ENCODE peak calls at places on chromosomes 6 and 20, in four cellular contexts. One of them, this sample, is unnamed.

GRCh38 chr20:61948586-61949362 is 116.9 kb downstream of the TAF4 start:
- DNase-seq in A172: no peak
- DNase-seq in NCI-H1436: no peak
- DNase-seq in cardiac fibroblast: no peak
- DNase-seq in this sample: no peak

GRCh38 chr6:141968632-141969031 is 164.1 kb upstream of the GJE1 start:
- DNase-seq in NCI-H1436: no peak
- DNase-seq in cardiac fibroblast: no peak
- DNase-seq in A172: no peak
- DNase-seq in this sample: no peak

GRCh38 chr20:31713312-31714049 is 9.2 kb downstream of the BCL2L1 start:
- DNase-seq in cardiac fibroblast: peak
- DNase-seq in A172: peak
- DNase-seq in NCI-H1436: no peak
- DNase-seq in this sample: peak

GRCh38 chr6:90040931-90041330 is 146.7 kb downstream of the GJA10 start:
- DNase-seq in A172: no peak
- DNase-seq in cardiac fibroblast: no peak
- DNase-seq in NCI-H1436: no peak
- DNase-seq in this sample: no peak

GRCh38 chr6:132147530-132148011 is 196.4 kb upstream of the CCN2 start:
- DNase-seq in NCI-H1436: no peak
- DNase-seq in A172: peak
- DNase-seq in cardiac fibroblast: peak
- DNase-seq in this sample: peak

GRCh38 chr20:46343358-46344357 is 35.4 kb upstream of the CDH22 start:
- DNase-seq in cardiac fibroblast: no peak
- DNase-seq in A172: no peak
- DNase-seq in NCI-H1436: peak
- DNase-seq in this sample: no peak

GRCh38 chr6:17413313-17413750 is 19.9 kb downstream of the CAP2 start:
- DNase-seq in NCI-H1436: no peak
- DNase-seq in A172: peak
- DNase-seq in cardiac fibroblast: peak
- DNase-seq in this sample: peak

GRCh38 chr6:7262037-7262461 is 51.0 kb downstream of the SSR1 start:
- DNase-seq in NCI-H1436: peak
- DNase-seq in cardiac fibroblast: no peak
- DNase-seq in A172: peak
- DNase-seq in this sample: no peak

GRCh38 chr20:10863337-10864060 is 189.7 kb upstream of the JAG1 start:
- DNase-seq in cardiac fibroblast: peak
- DNase-seq in NCI-H1436: no peak
- DNase-seq in A172: peak
- DNase-seq in this sample: peak

GRCh38 chr6:131754088-131754487 is 43.3 kb upstream of the CTAGE9 start:
- DNase-seq in NCI-H1436: no peak
- DNase-seq in cardiac fibroblast: peak
- DNase-seq in A172: no peak
- DNase-seq in this sample: no peak

GRCh38 chr20:11995750-11996567 is 78.3 kb downstream of the BTBD3 start:
- DNase-seq in A172: no peak
- DNase-seq in cardiac fibroblast: no peak
- DNase-seq in NCI-H1436: no peak
- DNase-seq in this sample: no peak

GRCh38 chr6:39189915-39190544 is 39.2 kb downstream of the KCNK5 start:
- DNase-seq in NCI-H1436: no peak
- DNase-seq in A172: no peak
- DNase-seq in cardiac fibroblast: no peak
- DNase-seq in this sample: peak

GRCh38 chr6:143676437-143677045 is 1.2 kb upstream of the PHACTR2 start:
- DNase-seq in cardiac fibroblast: no peak
- DNase-seq in NCI-H1436: no peak
- DNase-seq in A172: no peak
- DNase-seq in this sample: no peak

GRCh38 chr6:140908505-140908904 is 1224.2 kb upstream of the GJE1 start:
- DNase-seq in A172: no peak
- DNase-seq in NCI-H1436: no peak
- DNase-seq in cardiac fibroblast: no peak
- DNase-seq in this sample: no peak

GRCh38 chr6:24283043-24283985 is 74.5 kb downstream of the DCDC2 start:
- DNase-seq in A172: peak
- DNase-seq in cardiac fibroblast: peak
- DNase-seq in NCI-H1436: peak
- DNase-seq in this sample: peak

GRCh38 chr20:63740501-63741353 is 1.2 kb downstream of the SLC2A4RG start:
- DNase-seq in cardiac fibroblast: peak
- DNase-seq in NCI-H1436: peak
- DNase-seq in A172: peak
- DNase-seq in this sample: peak

GRCh38 chr6:138227316-138227781 is 9.1 kb upstream of the PBOV1 start:
- DNase-seq in A172: no peak
- DNase-seq in NCI-H1436: peak
- DNase-seq in cardiac fibroblast: no peak
- DNase-seq in this sample: no peak

GRCh38 chr20:38658879-38659612 is 57.4 kb downstream of the ARHGAP40 start:
- DNase-seq in A172: no peak
- DNase-seq in cardiac fibroblast: peak
- DNase-seq in NCI-H1436: peak
- DNase-seq in this sample: peak

GRCh38 chr6:33105916-33106871 is 30.4 kb downstream of the HLA-DPB1 start:
- DNase-seq in A172: no peak
- DNase-seq in NCI-H1436: no peak
- DNase-seq in cardiac fibroblast: no peak
- DNase-seq in this sample: no peak

This sample was measured in AG08396.